ENCODE peak calls at places on chromosomes 7 and 10, in ten cellular contexts. Z is right lobe of liver, T is astrocyte of the spinal cord, K is cardiac muscle cell, S is mammary epithelial cell, I is kidney epithelial cell, D is stomach, F is hepatocyte, U is fibroblast of mammary gland, B is MM.1S. J is an unnamed sample.

GRCh38 chr10:93074137-93074596 is 474 bp downstream of the CYP26A1 start:
- DNase-seq in Z (no peak), T (no peak), K (no peak), S (no peak), I (no peak), D (no peak), F (no peak), U (no peak), B (no peak), J (no peak)

GRCh38 chr10:15472431-15473400 is 101.6 kb upstream of the FAM171A1 start:
- DNase-seq in Z (no peak), T (peak; percentile 98), K (peak; percentile 95), S (no peak), I (no peak), D (no peak), F (no peak), U (peak; percentile 92), B (no peak), J (peak; percentile 96)

GRCh38 chr10:93921338-93921737 is 27.6 kb downstream of the SLC35G1 start:
- DNase-seq in Z (no peak), T (no peak), K (no peak), S (no peak), I (no peak), D (no peak), F (no peak), U (no peak), B (peak; percentile 17), J (no peak)

GRCh38 chr10:117133273-117134083 is 4.6 kb downstream of the VAX1 start:
- DNase-seq in Z (no peak), T (no peak), K (no peak), S (no peak), I (no peak), D (no peak), F (no peak), U (no peak), B (no peak), J (no peak)

GRCh38 chr7:139914306-139914747 is 85.3 kb downstream of the TBXAS1 start:
- DNase-seq in Z (no peak), T (peak; percentile 61), K (peak; percentile 67), S (no peak), I (no peak), D (no peak), F (no peak), U (peak; percentile 79), B (no peak), J (peak; percentile 23)

GRCh38 chr10:11097686-11098085 is 80.0 kb downstream of the CELF2 start:
- DNase-seq in Z (no peak), T (no peak), K (no peak), S (no peak), I (no peak), D (no peak), F (no peak), U (no peak), B (no peak), J (no peak)

GRCh38 chr10:23448802-23449570 is 10.1 kb downstream of the OTUD1 start:
- DNase-seq in Z (no peak), T (no peak), K (peak; percentile 50), S (no peak), I (no peak), D (no peak), F (no peak), U (no peak), B (peak; percentile 69), J (no peak)

GRCh38 chr10:49296826-49297225 is 2.1 kb upstream of the C10orf71 start:
- DNase-seq in Z (peak; percentile 19), T (no peak), K (no peak), S (no peak), I (no peak), D (no peak), F (no peak), U (no peak), B (no peak), J (no peak)

DNA sequence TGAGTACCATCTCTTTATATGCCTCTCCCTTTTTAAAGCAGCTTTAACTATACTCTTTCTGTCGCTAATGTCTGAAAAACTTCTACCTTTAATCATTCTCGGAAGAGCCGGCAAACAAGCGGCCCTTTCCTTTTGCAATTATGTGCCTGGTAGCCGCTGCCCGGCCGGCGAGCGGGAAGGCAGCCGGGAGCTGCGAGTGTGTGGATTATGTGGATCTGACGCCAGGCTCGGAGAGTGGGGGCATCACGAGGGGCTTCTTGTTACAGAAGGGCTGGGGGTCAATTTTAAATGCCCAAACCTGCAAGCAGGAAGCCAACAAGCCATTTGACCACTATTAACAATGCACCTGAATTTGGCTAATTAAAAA is 121.0 kb downstream of the BUB3 start:
- DNase-seq in Z (no peak), T (no peak), K (no peak), S (no peak), I (no peak), D (no peak), F (no peak), U (no peak), B (no peak), J (no peak)
- H3K4me3 ChIP-seq in Z (no peak overlapping the region), T (no peak overlapping the region), K (no peak overlapping the region), S (no peak overlapping the region), I (no peak overlapping the region), D (peak overlapping the region; percentile 27), F (no peak overlapping the region), U (no peak overlapping the region), B (no peak overlapping the region), J (no peak overlapping the region)

DNA sequence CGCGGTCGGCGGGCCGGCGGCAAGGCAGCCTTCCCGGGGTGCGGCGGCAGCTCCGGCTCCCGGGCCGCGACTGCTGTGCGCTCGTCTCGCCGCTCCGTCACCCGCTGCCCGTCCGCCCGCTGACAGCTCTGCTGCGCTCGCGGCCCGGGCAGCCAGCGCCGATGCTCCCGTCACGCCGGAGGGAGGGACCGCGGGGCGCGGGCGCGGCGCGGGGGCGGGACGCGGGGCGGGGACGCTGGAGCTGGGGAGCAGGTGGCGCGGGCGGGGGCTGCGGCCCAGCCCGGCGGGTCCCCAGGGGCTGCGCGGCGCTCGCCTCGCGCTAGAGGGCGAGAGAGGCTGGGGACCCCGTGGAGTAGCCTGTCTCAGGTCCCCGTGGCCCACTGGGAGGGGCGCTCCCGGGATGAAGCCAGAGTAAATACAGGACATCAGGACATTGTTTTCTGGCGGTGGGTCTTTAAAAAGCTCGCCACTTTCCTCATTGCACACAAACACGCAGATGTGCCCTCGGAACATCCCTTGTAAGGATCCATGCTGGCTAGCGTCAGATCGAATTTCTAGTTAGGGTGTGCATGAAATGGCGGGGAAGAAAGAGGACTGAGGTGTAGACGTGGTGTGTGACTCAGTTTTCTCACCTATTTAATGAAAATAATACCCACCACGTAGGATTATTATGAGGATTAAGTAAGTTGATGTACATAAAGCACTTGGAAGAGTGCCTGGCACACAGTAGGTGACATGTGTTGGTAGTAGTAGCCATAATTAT is at the start of gene ELAPOR2:
- DNase-seq in Z (peak; percentile 69), T (peak; percentile 13), K (peak; percentile 56), S (peak; percentile 25), I (no peak), D (peak; percentile 73), F (peak; percentile 91), U (peak; percentile 25), B (peak; percentile 87), J (no peak)
- TF ChIP-seq CTCF in Z (peak; percentile 34), T (peak; percentile 40), K (peak; percentile 40), S (no peak), I (peak; percentile 37), D (no peak), F (peak; percentile 47), U (no peak), B (peak; percentile 46), J (peak; percentile 39)

GRCh38 chr7:44139311-44140010 is 1.7 kb downstream of the MYL7 start:
- DNase-seq in Z (no peak), T (no peak), K (no peak), S (no peak), I (no peak), D (no peak), F (no peak), U (no peak), B (no peak), J (no peak)

GRCh38 chr7:44142028-44142427 is 896 bp upstream of the MYL7 start:
- DNase-seq in Z (no peak), T (no peak), K (no peak), S (no peak), I (no peak), D (no peak), F (no peak), U (no peak), B (no peak), J (no peak)

GRCh38 chr7:44143606-44144250 is 2.6 kb upstream of the MYL7 start:
- DNase-seq in Z (no peak), T (no peak), K (no peak), S (no peak), I (no peak), D (no peak), F (no peak), U (no peak), B (no peak), J (no peak)

GRCh38 chr7:44140341-44140740 is 791 bp downstream of the MYL7 start:
- DNase-seq in Z (no peak), T (no peak), K (no peak), S (no peak), I (no peak), D (no peak), F (no peak), U (no peak), B (no peak), J (no peak)

DNA sequence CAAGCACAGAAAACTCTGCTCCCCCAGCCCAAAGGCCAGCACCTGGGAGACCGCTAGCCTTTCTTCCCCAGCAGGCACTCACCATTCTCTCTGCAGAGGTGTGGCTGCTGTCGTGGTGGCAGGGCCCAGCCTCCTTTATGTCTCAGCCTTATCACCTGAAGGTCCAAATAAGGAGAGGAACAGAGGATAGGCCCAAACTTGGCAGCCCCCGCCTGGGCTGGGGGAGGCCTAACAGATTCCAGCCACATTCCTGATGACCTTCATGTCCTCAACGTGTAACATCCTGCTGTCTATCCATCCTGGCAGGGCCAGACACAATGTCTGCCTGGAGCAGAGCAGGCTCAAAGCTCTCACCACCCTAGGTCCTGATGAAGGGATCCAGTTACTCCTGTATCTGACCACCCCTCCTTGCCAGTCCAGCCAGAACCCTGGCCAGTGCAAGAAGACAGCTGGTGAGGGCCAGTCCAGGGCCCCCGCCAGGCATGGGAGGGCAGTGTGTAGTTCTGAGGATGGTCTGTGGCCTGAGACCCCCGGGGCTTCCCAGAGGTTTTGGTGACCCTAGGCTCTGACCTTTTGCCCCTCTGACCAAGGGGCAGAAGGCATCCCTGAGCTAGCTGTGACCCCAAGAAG is at the start of gene MYL7:
- DNase-seq in Z (no peak), T (no peak), K (no peak), S (no peak), I (no peak), D (no peak), F (no peak), U (no peak), B (no peak), J (no peak)
- H3K4me3 ChIP-seq in Z (no peak within 1 kb of the TSS), T (no peak within 1 kb of the TSS), K (peak within 1 kb of the TSS; percentile 40), S (no peak within 1 kb of the TSS), I (no peak within 1 kb of the TSS), D (no peak within 1 kb of the TSS), F (no peak within 1 kb of the TSS), U (no peak within 1 kb of the TSS), B (no peak within 1 kb of the TSS), J (no peak within 1 kb of the TSS)

DNA sequence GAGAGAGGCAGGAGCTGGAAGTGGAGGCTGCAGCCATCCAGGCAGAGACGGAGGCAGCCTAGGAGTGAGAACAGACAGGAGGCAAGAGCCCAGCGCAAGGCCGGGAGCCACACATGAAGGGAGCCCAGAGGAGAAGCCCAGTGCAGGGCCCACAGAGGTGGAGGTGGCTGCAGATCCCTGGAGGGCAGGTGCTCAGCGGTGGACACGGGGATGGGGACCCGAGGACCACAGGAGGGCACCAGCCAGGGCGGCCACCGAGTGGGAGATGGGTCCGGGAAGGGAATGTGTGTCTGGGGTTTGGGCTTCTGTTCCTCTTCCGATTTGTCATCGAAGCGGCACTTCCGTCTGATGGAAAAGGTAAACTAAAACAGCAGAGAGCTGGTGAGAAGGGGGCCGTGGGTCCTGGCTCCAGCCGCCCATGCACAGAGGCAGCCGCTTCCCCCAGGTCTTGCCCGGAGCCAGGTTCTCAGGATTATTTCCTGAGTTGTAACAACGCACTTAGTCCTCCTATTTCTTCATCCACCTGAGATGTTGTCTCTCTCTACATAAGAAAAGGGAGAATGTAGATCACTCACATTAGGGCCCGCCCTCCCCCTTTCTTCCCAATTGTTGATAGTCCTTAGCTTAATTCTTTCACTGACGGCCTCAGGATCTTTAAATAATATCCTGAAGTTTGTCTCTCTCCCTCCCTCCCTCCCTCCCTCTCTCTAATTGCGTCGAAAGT is 174.9 kb upstream of the PPP2R2D start:
- DNase-seq in Z (no peak), T (no peak), K (no peak), S (no peak), I (no peak), D (peak; percentile 24), F (no peak), U (no peak), B (no peak), J (no peak)
- TF ChIP-seq CTCF in Z (no peak), T (no peak), K (no peak), S (no peak), I (no peak), D (no peak), F (no peak), U (no peak), B (no peak), J (no peak)

J was measured in astrocyte of the cerebellum.